ENCODE peak calls at places on chromosomes 4 and X, in six cellular contexts. D is omental fat pad, E is AG09319, P is IMR-90, H is brain microvascular endothelial cell, Q is PC-3. L is an unnamed sample.
A peak's percentile ranks its signal among the peaks of the same experiment; 100 is the strongest.

GRCh38 chr4:14415146-14415545 is 587.1 kb upstream of the CPEB2 start:
- DNase-seq in D (no peak), H (peak; percentile 53), P (peak; percentile 31), Q (peak; percentile 33), E (no peak), L (no peak)

GRCh38 chrX:13371191-13371590 is 51.3 kb upstream of the ATXN3L start:
- DNase-seq in Q (no peak), H (no peak), E (no peak), P (peak; percentile 24), D (no peak), L (no peak)

GRCh38 chr4:157792716-157793115 is 380.1 kb downstream of the GASK1B start:
- DNase-seq in E (no peak), D (no peak), P (no peak), Q (no peak), H (peak; percentile 15), L (no peak)

GRCh38 chr4:155751569-155751968 is 7.3 kb upstream of the GUCY1B1 start:
- DNase-seq in Q (no peak), D (no peak), P (no peak), H (no peak), E (no peak), L (no peak)

GRCh38 chr4:40280586-40280985 is 54.5 kb upstream of the CHRNA9 start:
- DNase-seq in D (no peak), E (no peak), P (no peak), Q (no peak), H (no peak), L (no peak)

GRCh38 chrX:149010026-149010898 is 494.8 kb downstream of the IDS start:
- DNase-seq in E (no peak), H (no peak), D (no peak), Q (no peak), P (no peak), L (no peak)

GRCh38 chrX:111823703-111824102 is 52.3 kb upstream of the TRPC5OS start:
- DNase-seq in P (no peak), Q (no peak), D (no peak), H (no peak), E (no peak), L (no peak)

GRCh38 chrX:44747317-44747716 is 96.5 kb upstream of the DUSP21 start:
- DNase-seq in E (no peak), D (no peak), P (no peak), H (no peak), Q (no peak), L (no peak)

GRCh38 chrX:8738588-8739189 is 6.8 kb upstream of the ANOS1 start:
- DNase-seq in D (no peak), Q (peak; percentile 74), E (no peak), H (no peak), P (peak; percentile 29), L (no peak)

GRCh38 chrX:23805379-23805778 is 22.4 kb downstream of the SAT1 start:
- DNase-seq in Q (no peak), H (no peak), P (no peak), E (no peak), D (no peak), L (no peak)

GRCh38 chrX:118633530-118633929 is 93.9 kb upstream of the IL13RA1 start:
- DNase-seq in Q (no peak), E (no peak), H (no peak), D (no peak), P (no peak), L (no peak)

GRCh38 chr4:6992728-6993655 is 50.2 kb upstream of the TADA2B start:
- DNase-seq in E (no peak), Q (peak; percentile 38), H (no peak), D (no peak), P (peak; percentile 40), L (no peak)

GRCh38 chr4:99144070-99144469 is at the start of gene ADH4:
- DNase-seq in H (no peak), P (peak; percentile 8), D (no peak), E (no peak), Q (peak; percentile 5), L (no peak)

GRCh38 chr4:128572778-128573241 is 236.7 kb upstream of the JADE1 start:
- DNase-seq in E (no peak), Q (peak; percentile 38), D (no peak), P (no peak), H (no peak), L (no peak)

GRCh38 chrX:508163-508562 is 121.5 kb upstream of the PPP2R3B start:
- DNase-seq in Q (no peak), E (no peak), H (no peak), D (no peak), P (no peak), L (no peak)

GRCh38 chrX:139429913-139430312 is 100.6 kb upstream of the F9 start:
- DNase-seq in H (no peak), P (no peak), E (no peak), D (no peak), Q (peak; percentile 42), L (no peak)
- TF ChIP-seq CTCF in H (peak; percentile 44), P (no peak), E (peak; percentile 26), D (no peak), Q (peak; percentile 56), L (no peak)

GRCh38 chr4:177367336-177367735 is 57.7 kb downstream of the NEIL3 start:
- DNase-seq in P (peak; percentile 52), E (no peak), Q (peak; percentile 26), D (no peak), H (peak; percentile 24), L (peak; percentile 13)
- TF ChIP-seq CTCF in P (peak; percentile 16), E (peak; percentile 27), Q (peak; percentile 48), D (no peak), H (peak; percentile 61), L (peak; percentile 38)

GRCh38 chrX:49186125-49187027 is at the start of gene PRICKLE3:
- DNase-seq in H (peak; percentile 22), E (no peak), D (peak; percentile 43), Q (peak; percentile 79), P (peak; percentile 29), L (no peak)
- TF ChIP-seq CTCF in H (peak; percentile 27), E (peak; percentile 23), D (no peak), Q (peak; percentile 62), P (peak; percentile 33), L (peak; percentile 14)

DNA sequence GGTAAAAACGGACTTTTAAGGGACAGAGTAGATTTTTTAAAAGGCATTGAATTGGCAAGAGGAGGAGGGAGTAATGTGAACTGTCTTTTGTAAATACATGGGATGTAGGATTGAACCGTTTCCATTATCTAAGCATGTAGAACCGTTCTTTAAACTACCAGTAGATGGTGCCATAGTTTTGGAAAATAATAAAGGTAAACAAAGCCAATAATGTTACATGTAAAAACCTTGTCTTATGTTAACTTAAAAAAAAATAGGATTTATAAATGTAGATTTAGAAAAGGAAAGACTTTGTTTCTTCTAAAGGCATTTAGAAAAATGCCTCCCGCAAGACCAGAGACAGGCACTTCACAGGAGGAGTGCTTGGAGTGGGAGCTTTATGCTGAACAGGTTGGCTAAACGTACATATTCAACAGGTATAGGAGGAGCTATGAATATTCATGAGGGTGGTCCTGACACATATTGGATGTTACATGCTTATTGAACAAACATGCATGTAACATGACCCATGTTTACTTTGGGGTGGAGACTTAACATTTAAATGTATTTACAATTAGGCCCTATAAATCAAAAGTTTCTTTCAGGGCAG is 45.5 kb upstream of the FAM241A start:
- DNase-seq in H (no peak), P (peak; percentile 73), D (no peak), Q (peak; percentile 71), E (no peak), L (peak; percentile 31)
- TF ChIP-seq CTCF in H (peak; percentile 27), P (peak; percentile 87), D (no peak), Q (peak; percentile 77), E (peak; percentile 56), L (peak; percentile 46)

L was measured in AG09309.